ENCODE peak calls at places on chromosomes 4 and X, in nine cellular contexts. S is PC-3, C is SK-N-SH, U is neural progenitor cell, V is mammary epithelial cell, I is H9, L is neuronal stem cell, N is fibroblast of lung, Q is IMR-90. A is an unnamed sample.

GRCh38 chr4:105657117-105657765 is 51.2 kb downstream of the INTS12 start:
- DNase-seq in N (no peak), V (peak; percentile 62), U (no peak), Q (no peak), S (peak; percentile 54), C (no peak), L (no peak), I (no peak), A (no peak)

GRCh38 chr4:141792164-141792563 is 155.8 kb downstream of the IL15 start:
- DNase-seq in Q (no peak), I (no peak), L (no peak), N (no peak), U (no peak), S (no peak), V (no peak), C (no peak), A (no peak)

GRCh38 chrX:12814434-12814833 is 23.2 kb downstream of the PRPS2 start:
- DNase-seq in U (peak; percentile 42), N (peak; percentile 64), Q (peak; percentile 62), L (no peak), I (peak; percentile 33), V (peak; percentile 40), C (peak; percentile 43), S (peak; percentile 79), A (peak; percentile 56)

GRCh38 chr4:567457-568350 is 8.4 kb downstream of the TMEM271 start:
- DNase-seq in I (no peak), Q (no peak), S (no peak), C (no peak), U (no peak), N (no peak), V (no peak), L (no peak), A (no peak)

GRCh38 chrX:138765061-138765460 is 53.5 kb upstream of the FGF13 start:
- DNase-seq in L (no peak), I (no peak), Q (no peak), U (no peak), V (peak; percentile 55), N (peak; percentile 63), C (no peak), S (peak; percentile 41), A (peak; percentile 80)

GRCh38 chrX:65871671-65872311 is 168.1 kb downstream of the VSIG4 start:
- DNase-seq in V (peak; percentile 84), C (no peak), I (peak; percentile 62), Q (no peak), N (no peak), S (peak; percentile 74), L (no peak), U (peak; percentile 40), A (peak; percentile 11)

GRCh38 chr4:85870298-85871083 is 395.5 kb downstream of the ARHGAP24 start:
- DNase-seq in U (no peak), I (no peak), S (peak; percentile 19), C (no peak), V (no peak), L (no peak), N (no peak), Q (no peak), A (no peak)

GRCh38 chrX:17081969-17082368 is 135.5 kb downstream of the REPS2 start:
- DNase-seq in N (no peak), V (no peak), I (no peak), C (no peak), L (no peak), S (no peak), U (peak; percentile 21), Q (no peak), A (no peak)

GRCh38 chr4:184838249-184839074 is 12.7 kb upstream of the ACSL1 start:
- DNase-seq in N (peak; percentile 26), L (no peak), U (no peak), S (peak; percentile 49), V (peak; percentile 45), Q (peak; percentile 34), C (no peak), I (no peak), A (peak; percentile 41)

GRCh38 chrX:103681443-103681842 is 5.1 kb downstream of the MORF4L2 start:
- DNase-seq in V (no peak), C (no peak), N (no peak), U (no peak), I (no peak), S (no peak), Q (no peak), L (no peak), A (peak; percentile 64)

GRCh38 chrX:103674531-103675454 is 11.7 kb downstream of the MORF4L2 start:
- DNase-seq in I (no peak), U (peak; percentile 49), V (no peak), N (no peak), L (no peak), Q (peak; percentile 3), S (no peak), C (no peak), A (no peak)

DNA sequence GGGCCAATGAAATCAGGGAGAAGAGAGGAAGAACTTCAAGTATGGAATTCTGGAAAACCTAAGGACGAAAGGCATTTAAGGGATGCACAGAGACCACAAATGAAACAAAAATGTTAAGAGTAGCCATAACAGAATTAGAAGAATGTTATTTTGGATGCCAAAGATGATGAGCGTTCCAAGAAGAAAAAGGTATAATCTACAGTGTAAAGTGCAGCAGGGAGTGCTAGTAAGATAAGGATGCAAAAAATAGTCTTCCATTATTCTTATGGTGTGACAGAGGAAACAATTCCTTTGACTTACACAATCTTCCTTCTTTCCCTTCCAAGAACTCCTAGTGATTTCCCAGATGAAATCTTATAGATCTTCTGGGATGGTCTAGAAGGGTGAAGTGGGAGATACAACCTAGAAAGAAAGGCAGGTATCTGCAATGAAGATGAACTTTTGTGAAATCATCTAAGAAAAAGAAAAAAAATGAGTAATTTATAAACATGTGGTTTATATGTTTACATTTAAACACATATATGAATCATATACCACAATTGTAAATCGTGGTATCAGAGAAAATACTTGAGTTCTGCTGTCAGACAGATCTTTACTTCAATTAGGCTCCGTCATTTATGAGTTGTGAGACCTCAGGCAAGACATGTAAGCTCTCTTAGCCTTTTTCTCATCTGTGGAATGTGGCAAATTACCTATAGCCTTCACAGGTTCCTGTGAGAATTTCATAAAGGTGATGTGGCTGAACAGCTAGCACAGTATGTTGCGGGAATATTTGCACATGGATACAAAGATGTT is 8.1 kb downstream of the MORF4L2 start:
- DNase-seq in N (peak; percentile 53), U (no peak), C (no peak), V (peak; percentile 49), L (no peak), Q (peak; percentile 78), S (peak; percentile 65), I (no peak), A (peak; percentile 46)
- H3K9ac ChIP-seq in N (no peak overlapping the region), U (no peak overlapping the region), C (no peak overlapping the region), V (no peak overlapping the region), L (no peak overlapping the region), Q (no peak overlapping the region), S (no peak overlapping the region), I (no peak overlapping the region), A (peak overlapping the region; percentile 8)

DNA sequence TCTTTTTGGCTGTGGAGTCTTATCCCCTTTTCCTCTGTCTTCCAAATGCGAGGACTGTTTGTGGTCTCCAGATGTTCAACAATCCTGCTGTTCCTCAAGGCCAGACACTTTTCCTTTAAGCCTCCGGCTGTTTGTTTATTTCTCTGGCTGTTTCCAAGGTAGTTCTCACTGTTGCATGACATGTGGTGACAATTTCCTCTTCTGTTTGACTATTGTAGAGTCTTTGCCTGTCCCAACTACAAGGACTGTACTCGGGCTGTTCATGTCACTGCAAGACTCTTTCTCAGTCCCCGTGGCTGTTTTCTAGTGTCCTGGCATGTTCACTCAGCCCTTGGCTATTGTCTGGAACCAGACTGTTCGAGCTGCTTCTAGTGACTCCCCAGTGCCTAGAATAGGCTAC is 50.6 kb downstream of the ZNF157 start:
- DNase-seq in L (no peak), S (no peak), C (no peak), V (no peak), U (no peak), N (no peak), I (no peak), Q (no peak), A (no peak)
- H3K9me3 ChIP-seq in L (peaks cover 10% of the 10 kb centered on the region), S (peaks cover 3% of the 10 kb centered on the region), C (no peaks in the 10 kb centered on the region), V (peaks cover 9% of the 10 kb centered on the region), U (peaks cover 5% of the 10 kb centered on the region), N (no peaks in the 10 kb centered on the region), I (peaks cover 41% of the 10 kb centered on the region), Q (peaks cover 14% of the 10 kb centered on the region), A (no peaks in the 10 kb centered on the region)

DNA sequence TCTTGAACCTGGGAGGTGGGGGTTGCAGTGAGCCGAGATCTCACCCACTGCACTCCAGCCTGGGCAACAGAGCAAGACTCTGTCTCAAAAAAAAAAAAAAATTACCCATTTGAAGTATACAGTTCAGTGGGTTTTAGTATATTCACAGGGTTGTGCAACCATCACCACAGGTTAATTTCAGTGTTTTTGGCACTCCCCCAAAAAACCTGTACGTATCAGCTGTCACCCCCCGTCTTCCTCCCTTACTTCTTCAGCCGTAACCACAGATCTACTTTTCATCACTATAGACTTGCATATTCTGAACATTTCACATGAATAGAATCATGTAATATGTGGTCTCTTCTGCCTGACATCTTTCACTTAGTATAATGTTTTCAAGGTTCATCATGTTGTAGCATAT is 11.7 kb upstream of the PTTG2 start:
- DNase-seq in U (no peak), V (no peak), L (no peak), Q (no peak), N (no peak), S (no peak), I (no peak), C (no peak), A (no peak)
- H2AFZ ChIP-seq in U (no peak overlapping the region), V (no peak overlapping the region), L (no peak overlapping the region), Q (no peak overlapping the region), N (no peak overlapping the region), S (no peak overlapping the region), I (no peak overlapping the region), C (no peak overlapping the region), A (no peak overlapping the region)

GRCh38 chr4:102503831-102504786 is 3.0 kb downstream of the NFKB1 start:
- DNase-seq in V (no peak), U (no peak), L (no peak), Q (no peak), N (no peak), C (no peak), I (no peak), S (peak; percentile 18), A (no peak)

GRCh38 chr4:102501635-102502382 is 650 bp downstream of the NFKB1 start:
- DNase-seq in Q (peak; percentile 76), L (peak; percentile 71), N (peak; percentile 75), S (peak; percentile 68), V (peak; percentile 77), U (peak; percentile 77), I (peak; percentile 55), C (peak; percentile 84), A (peak; percentile 87)

GRCh38 chr4:102501176-102501634 is at the start of gene NFKB1:
- DNase-seq in U (peak; percentile 90), V (peak; percentile 93), Q (peak; percentile 89), N (peak; percentile 76), C (no peak), S (peak; percentile 61), I (peak; percentile 52), L (peak; percentile 65), A (peak; percentile 84)

GRCh38 chr4:102504941-102505340 is 3.8 kb downstream of the NFKB1 start:
- DNase-seq in U (no peak), S (no peak), I (no peak), C (no peak), Q (no peak), N (no peak), L (no peak), V (no peak), A (no peak)

DNA sequence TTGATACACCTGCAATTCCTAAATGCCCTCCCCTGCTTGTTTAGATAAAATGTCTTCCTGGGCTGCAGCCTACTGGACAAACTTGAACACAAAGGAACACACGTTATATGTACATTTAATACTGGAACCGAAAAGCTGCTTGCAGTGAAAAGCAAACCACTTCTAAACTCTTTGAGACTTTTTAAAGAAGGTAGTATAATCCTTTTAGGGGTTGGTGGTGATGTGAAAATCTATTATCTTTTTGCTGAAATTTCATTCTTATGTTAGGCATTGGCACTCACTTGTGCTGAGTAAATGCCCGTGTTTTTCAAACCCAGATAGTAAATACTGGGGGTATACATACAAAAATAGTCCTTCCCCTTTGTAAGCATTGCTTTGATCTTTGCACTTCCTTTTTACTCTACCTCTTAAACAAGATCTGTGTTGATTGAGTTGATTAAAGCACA is 2.2 kb downstream of the NFKB1 start:
- DNase-seq in Q (no peak), N (no peak), I (no peak), L (no peak), U (no peak), C (peak; percentile 14), S (peak; percentile 24), V (no peak), A (no peak)
- H3K9ac ChIP-seq in Q (no peak overlapping the region), N (no peak overlapping the region), I (no peak overlapping the region), L (no peak overlapping the region), U (no peak overlapping the region), C (no peak overlapping the region), S (peak overlapping the region; percentile 96), V (peak overlapping the region; percentile 54), A (peak overlapping the region; percentile 97)